ENCODE peak calls at places on chromosomes 1 and 21, in five cellular contexts. One of them, this sample, is unnamed.

GRCh38 chr1:177558372-177558771 is 387.6 kb downstream of the BRINP2 start:
- DNase-seq in left lung: no peak
- DNase-seq in osteoblast: no peak
- DNase-seq in IMR-90: no peak
- DNase-seq in K562: no peak
- DNase-seq in this sample: no peak

GRCh38 chr1:40848530-40849189 is 13.5 kb downstream of the CITED4 start:
- DNase-seq in left lung: no peak
- DNase-seq in osteoblast: peak; percentile 95
- DNase-seq in IMR-90: peak; percentile 68
- DNase-seq in K562: peak; percentile 86
- DNase-seq in this sample: no peak

GRCh38 chr1:212721388-212722247 is 22.0 kb upstream of the BATF3 start:
- DNase-seq in left lung: no peak
- DNase-seq in osteoblast: peak; percentile 91
- DNase-seq in IMR-90: peak; percentile 84
- DNase-seq in K562: peak; percentile 64
- DNase-seq in this sample: no peak

GRCh38 chr1:166884040-166884642 is 8.1 kb upstream of the TADA1 start:
- DNase-seq in left lung: peak; percentile 83
- DNase-seq in osteoblast: peak; percentile 67
- DNase-seq in IMR-90: peak; percentile 12
- DNase-seq in K562: peak; percentile 52
- DNase-seq in this sample: peak; percentile 27

GRCh38 chr1:16249838-16250241 is 12.9 kb upstream of the CPLANE2 start:
- DNase-seq in left lung: no peak
- DNase-seq in osteoblast: no peak
- DNase-seq in IMR-90: peak; percentile 76
- DNase-seq in K562: no peak
- DNase-seq in this sample: no peak

GRCh38 chr1:3910769-3911520 is 10.9 kb upstream of the C1orf174 start:
- DNase-seq in left lung: peak; percentile 89
- DNase-seq in osteoblast: peak; percentile 93
- DNase-seq in IMR-90: peak; percentile 37
- DNase-seq in K562: peak; percentile 84
- DNase-seq in this sample: peak; percentile 62

GRCh38 chr1:111507411-111508201 is 4.2 kb upstream of the ADORA3 start:
- DNase-seq in left lung: peak; percentile 94
- DNase-seq in osteoblast: peak; percentile 82
- DNase-seq in IMR-90: peak; percentile 55
- DNase-seq in K562: peak; percentile 87
- DNase-seq in this sample: peak; percentile 87

GRCh38 chr1:225816643-225817538 is 7.0 kb downstream of the EPHX1 start:
- DNase-seq in left lung: no peak
- DNase-seq in osteoblast: peak; percentile 91
- DNase-seq in IMR-90: peak; percentile 7
- DNase-seq in K562: no peak
- DNase-seq in this sample: no peak

GRCh38 chr21:26888256-26888655 is 43.0 kb upstream of the ADAMTS1 start:
- DNase-seq in left lung: no peak
- DNase-seq in osteoblast: no peak
- DNase-seq in IMR-90: no peak
- DNase-seq in K562: no peak
- DNase-seq in this sample: no peak

GRCh38 chr1:94001397-94002045 is 92.3 kb upstream of the GCLM start:
- DNase-seq in left lung: no peak
- DNase-seq in osteoblast: no peak
- DNase-seq in IMR-90: no peak
- DNase-seq in K562: no peak
- DNase-seq in this sample: no peak

GRCh38 chr1:178278135-178278534 is 184.2 kb downstream of the RASAL2 start:
- DNase-seq in left lung: no peak
- DNase-seq in osteoblast: no peak
- DNase-seq in IMR-90: no peak
- DNase-seq in K562: no peak
- DNase-seq in this sample: no peak

GRCh38 chr1:180675586-180675985 is 43.8 kb downstream of the XPR1 start:
- DNase-seq in left lung: no peak
- DNase-seq in osteoblast: no peak
- DNase-seq in IMR-90: peak; percentile 14
- DNase-seq in K562: no peak
- DNase-seq in this sample: no peak

GRCh38 chr21:46153259-46154154 is 1.9 kb downstream of the FTCD start:
- DNase-seq in left lung: peak; percentile 82
- DNase-seq in osteoblast: peak; percentile 99
- DNase-seq in IMR-90: no peak
- DNase-seq in K562: peak; percentile 92
- DNase-seq in this sample: no peak
- H3K4me3 ChIP-seq in left lung: no peak overlapping the region
- H3K4me3 ChIP-seq in osteoblast: peak overlapping the region; percentile 63
- H3K4me3 ChIP-seq in IMR-90: no peak overlapping the region
- H3K4me3 ChIP-seq in K562: peak overlapping the region; percentile 14
- H3K4me3 ChIP-seq in this sample: no peak overlapping the region

GRCh38 chr1:29413661-29414060 is 177.3 kb downstream of the PTPRU start:
- DNase-seq in left lung: no peak
- DNase-seq in osteoblast: no peak
- DNase-seq in IMR-90: no peak
- DNase-seq in K562: no peak
- DNase-seq in this sample: no peak
- H3K27me3 ChIP-seq in left lung: no peaks in the 10 kb centered on the region
- H3K27me3 ChIP-seq in osteoblast: no peaks in the 10 kb centered on the region
- H3K27me3 ChIP-seq in IMR-90: peaks cover 2% of the 10 kb centered on the region
- H3K27me3 ChIP-seq in K562: no peaks in the 10 kb centered on the region
- H3K27me3 ChIP-seq in this sample: no peaks in the 10 kb centered on the region

GRCh38 chr1:153194331-153195050 is 8.7 kb upstream of the LELP1 start:
- DNase-seq in left lung: no peak
- DNase-seq in osteoblast: no peak
- DNase-seq in IMR-90: no peak
- DNase-seq in K562: no peak
- DNase-seq in this sample: no peak

GRCh38 chr1:153190373-153190772 is 12.9 kb upstream of the LELP1 start:
- DNase-seq in left lung: no peak
- DNase-seq in osteoblast: no peak
- DNase-seq in IMR-90: no peak
- DNase-seq in K562: peak; percentile 28
- DNase-seq in this sample: no peak

GRCh38 chr1:153195216-153195615 is 8.0 kb upstream of the LELP1 start:
- DNase-seq in left lung: no peak
- DNase-seq in osteoblast: no peak
- DNase-seq in IMR-90: no peak
- DNase-seq in K562: no peak
- DNase-seq in this sample: no peak

DNA sequence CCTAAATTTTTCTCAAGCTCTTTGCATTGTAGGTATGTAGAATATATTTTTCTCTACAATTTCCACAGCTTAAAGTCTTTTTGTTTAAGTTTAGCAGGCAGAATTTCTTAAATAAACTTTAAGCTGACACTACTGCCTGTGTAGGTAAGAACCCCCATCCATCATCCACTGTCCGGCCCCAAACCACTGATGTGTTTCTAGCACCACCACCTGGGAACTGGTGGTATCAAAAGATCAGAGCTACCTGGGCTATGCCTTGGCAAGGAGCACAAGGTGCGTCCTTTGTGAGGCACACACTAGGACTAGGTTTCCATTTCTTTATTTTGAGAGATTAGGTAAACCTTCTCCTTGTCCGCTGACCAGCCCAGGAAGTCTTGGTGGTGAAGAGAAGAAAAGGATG is 10.5 kb upstream of the LELP1 start:
- DNase-seq in left lung: no peak
- DNase-seq in osteoblast: no peak
- DNase-seq in IMR-90: no peak
- DNase-seq in K562: peak; percentile 42
- DNase-seq in this sample: no peak
- TF ChIP-seq CTCF in left lung: no peak
- TF ChIP-seq CTCF in osteoblast: no peak
- TF ChIP-seq CTCF in IMR-90: no peak
- TF ChIP-seq CTCF in K562: peak; percentile 80
- TF ChIP-seq CTCF in this sample: peak; percentile 61

DNA sequence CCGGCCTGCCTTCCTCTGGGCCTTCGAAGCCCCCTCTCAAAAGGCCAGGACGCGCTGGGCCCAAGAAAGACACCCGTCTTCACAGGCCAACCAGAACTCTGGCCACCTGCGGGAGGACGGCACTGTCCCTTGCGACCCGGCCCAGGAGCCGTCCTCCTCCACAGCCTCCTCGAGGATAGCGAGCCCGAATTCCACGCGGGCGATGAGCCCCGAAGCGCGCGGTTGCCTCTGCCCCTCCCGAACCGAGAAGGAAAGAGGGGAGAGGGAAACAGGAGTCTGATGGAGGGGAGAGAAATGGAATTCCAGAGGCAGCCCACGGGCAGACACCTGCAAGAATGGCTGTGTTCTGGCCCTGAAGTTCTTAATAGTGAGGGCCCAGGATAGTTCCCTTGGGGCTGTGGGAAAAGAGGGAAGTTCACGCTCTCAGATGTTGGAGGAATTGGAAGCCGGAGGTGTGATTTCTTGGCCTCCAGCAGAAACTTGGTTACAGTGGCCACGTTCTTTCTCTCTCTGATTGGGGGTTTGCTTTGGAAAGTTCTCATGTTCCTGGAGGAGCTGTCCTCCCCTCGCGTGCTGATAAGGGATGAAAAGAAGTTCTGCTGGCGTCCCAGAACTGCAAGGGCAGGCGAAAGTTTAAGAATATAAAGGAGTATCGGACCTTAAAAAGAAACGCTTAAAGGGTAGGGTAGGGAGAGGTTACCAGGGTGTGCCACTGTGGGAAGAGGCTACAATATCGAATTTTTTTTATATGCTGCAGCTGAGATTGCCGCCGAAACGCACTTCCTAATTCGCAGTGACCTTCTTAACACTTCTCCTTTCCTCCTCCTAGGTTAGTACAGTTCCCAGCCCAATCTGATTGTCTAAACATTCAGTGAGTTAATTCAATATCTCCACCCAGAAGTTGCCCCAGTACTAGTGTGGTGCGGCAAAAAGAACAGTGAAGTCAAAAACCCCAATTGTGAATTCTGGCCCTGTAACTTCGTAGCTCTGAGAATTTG is 5.8 kb upstream of the SLC44A5 start:
- DNase-seq in left lung: peak; percentile 73
- DNase-seq in osteoblast: peak; percentile 67
- DNase-seq in IMR-90: peak; percentile 27
- DNase-seq in K562: peak; percentile 38
- DNase-seq in this sample: no peak
- H3K4me3 ChIP-seq in left lung: no peak overlapping the region
- H3K4me3 ChIP-seq in osteoblast: no peak overlapping the region
- H3K4me3 ChIP-seq in IMR-90: no peak overlapping the region
- H3K4me3 ChIP-seq in K562: no peak overlapping the region
- H3K4me3 ChIP-seq in this sample: no peak overlapping the region

GRCh38 chr1:26044414-26044813 is 1.5 kb downstream of the SLC30A2 start:
- DNase-seq in left lung: no peak
- DNase-seq in osteoblast: peak; percentile 43
- DNase-seq in IMR-90: no peak
- DNase-seq in K562: no peak
- DNase-seq in this sample: no peak
- H3K27me3 ChIP-seq in left lung: peaks cover 45% of the 10 kb centered on the region
- H3K27me3 ChIP-seq in osteoblast: peaks cover 79% of the 10 kb centered on the region
- H3K27me3 ChIP-seq in IMR-90: peaks cover 79% of the 10 kb centered on the region
- H3K27me3 ChIP-seq in K562: no peaks in the 10 kb centered on the region
- H3K27me3 ChIP-seq in this sample: peaks cover 1% of the 10 kb centered on the region

DNA sequence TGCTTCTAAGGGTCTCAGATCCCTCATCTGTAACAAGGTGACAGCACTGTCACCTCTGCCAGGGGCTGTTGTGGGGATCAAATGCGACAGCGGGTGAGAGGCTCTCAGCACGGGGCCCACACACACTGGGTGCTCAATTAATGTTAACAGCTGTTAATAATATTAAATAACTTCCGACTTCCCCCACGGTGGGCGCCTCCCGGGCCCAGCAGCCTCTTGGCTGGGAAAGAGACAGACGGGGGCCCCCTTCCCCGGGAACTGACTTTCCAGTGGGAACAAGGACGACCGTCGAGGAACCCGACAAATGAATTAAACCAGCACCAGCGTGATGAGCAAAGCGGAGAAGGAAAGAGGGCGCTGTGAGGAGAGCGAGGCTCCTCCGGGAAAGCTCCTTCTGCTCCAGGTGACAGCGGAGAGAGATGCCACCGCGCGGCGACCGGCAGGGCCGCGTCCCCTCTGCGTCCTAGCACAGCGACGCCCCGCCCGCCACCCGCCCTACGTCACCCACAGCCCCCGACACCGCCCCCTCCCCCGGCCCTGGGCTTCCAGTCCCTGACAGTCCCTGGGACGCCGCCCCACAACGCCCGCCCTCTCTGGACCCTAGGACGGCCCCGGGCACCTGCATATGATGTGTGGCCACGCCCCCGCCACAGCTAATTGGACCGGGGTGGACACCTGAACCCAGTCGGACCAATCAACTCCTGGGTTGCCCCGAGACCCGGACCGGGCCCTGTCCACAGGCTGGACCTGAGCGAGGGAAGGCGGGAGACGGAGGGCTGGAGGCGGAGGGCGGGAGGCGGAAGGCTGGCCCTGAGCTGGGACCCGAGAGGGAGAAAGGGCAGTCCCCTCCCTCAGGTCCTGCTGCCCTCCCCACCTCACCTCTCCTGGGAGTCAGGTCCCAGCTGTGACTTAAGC is 38.2 kb downstream of the MATN1 start:
- DNase-seq in left lung: peak; percentile 87
- DNase-seq in osteoblast: no peak
- DNase-seq in IMR-90: no peak
- DNase-seq in K562: peak; percentile 60
- DNase-seq in this sample: no peak
- TF ChIP-seq CTCF in left lung: no peak
- TF ChIP-seq CTCF in osteoblast: no peak
- TF ChIP-seq CTCF in IMR-90: no peak
- TF ChIP-seq CTCF in K562: peak; percentile 35
- TF ChIP-seq CTCF in this sample: no peak

This sample was measured in GM06990.